ENCODE peak calls at places on chromosomes 3 and 15, in four cellular contexts. Y is right lobe of liver, H is fibroblast of lung, N is BJ. K is an unnamed sample. For H3K27me3, the result is how much of the 10 kb centered on the place peaks cover.

GRCh38 chr15:45249125-45249780 is 2.8 kb upstream of the SLC28A2 start:
- DNase-seq in N (no peak), H (no peak), Y (no peak), K (no peak)

GRCh38 chr15:71201471-71201870 is 86.2 kb downstream of the THSD4 start:
- DNase-seq in Y (no peak), N (no peak), H (peak), K (no peak)

GRCh38 chr15:100818927-100819326 is 60.7 kb upstream of the ALDH1A3 start:
- DNase-seq in H (peak), Y (no peak), N (peak), K (no peak)

GRCh38 chr3:62755285-62755684 is 119.9 kb downstream of the CADPS start:
- DNase-seq in N (no peak), Y (no peak), H (no peak), K (peak)

GRCh38 chr15:35746121-35746520 is 200.2 kb upstream of the DPH6 start:
- DNase-seq in H (no peak), Y (no peak), N (no peak), K (peak)

GRCh38 chr15:97995881-97996603 is 35.5 kb downstream of the ARRDC4 start:
- DNase-seq in Y (no peak), N (no peak), H (peak), K (peak)

GRCh38 chr3:148309390-148310035 is 388.2 kb upstream of the AGTR1 start:
- DNase-seq in Y (no peak), N (no peak), H (peak), K (peak)

GRCh38 chr15:101062063-101062462 is 142.9 kb downstream of the LRRK1 start:
- DNase-seq in H (no peak), N (no peak), Y (no peak), K (no peak)

GRCh38 chr3:182981038-182981380 is 671 bp upstream of the DCUN1D1 start:
- DNase-seq in Y (no peak), H (no peak), N (no peak), K (no peak)

GRCh38 chr15:79644091-79644490 is 212.0 kb downstream of the MINAR1 start:
- DNase-seq in N (peak), H (peak), Y (no peak), K (peak)

GRCh38 chr3:186427627-186428026 is 65.6 kb upstream of the DGKG start:
- DNase-seq in Y (no peak), H (peak), N (no peak), K (no peak)

GRCh38 chr3:86794336-86795065 is 196.4 kb downstream of the VGLL3 start:
- DNase-seq in H (peak), Y (no peak), N (no peak), K (no peak)

GRCh38 chr15:90564109-90564508 is 34.4 kb downstream of the CRTC3 start:
- DNase-seq in Y (no peak), N (no peak), H (no peak), K (no peak)

GRCh38 chr15:51861557-51862350 is 32.3 kb downstream of the TMOD3 start:
- DNase-seq in Y (no peak), H (no peak), N (no peak), K (peak)

GRCh38 chr3:74630602-74631001 is 16.1 kb upstream of the CNTN3 start:
- DNase-seq in Y (no peak), H (peak), N (no peak), K (peak)

GRCh38 chr3:148852271-148853000 is 12.7 kb upstream of the CPA3 start:
- DNase-seq in Y (no peak), N (no peak), H (peak), K (no peak)

GRCh38 chr15:50182233-50183013 is 427 bp downstream of the SLC27A2 start:
- DNase-seq in Y (no peak), H (peak), N (no peak), K (no peak)

GRCh38 chr3:14246414-14246813 is 67.8 kb downstream of the LSM3 start:
- DNase-seq in N (no peak), Y (no peak), H (no peak), K (no peak)

GRCh38 chr15:80850941-80851451 is 71.8 kb downstream of the CEMIP start:
- DNase-seq in Y (no peak), N (no peak), H (no peak), K (peak)

GRCh38 chr15:42836251-42836650 is 84.3 kb downstream of the TTBK2 start:
- DNase-seq in N (no peak), H (no peak), Y (no peak), K (no peak)

GRCh38 chr3:69309810-69310209 is 76.1 kb downstream of the FRMD4B start:
- DNase-seq in Y (no peak), H (peak), N (no peak), K (peak)

GRCh38 chr3:149239357-149239936 is 17.8 kb upstream of the CP start:
- DNase-seq in Y (no peak), H (no peak), N (no peak), K (no peak)

GRCh38 chr15:99729920-99730319 is 3.3 kb downstream of the LYSMD4 start:
- DNase-seq in Y (no peak), H (peak), N (no peak), K (peak)

GRCh38 chr3:187456268-187456667 is 88.1 kb downstream of the RTP4 start:
- DNase-seq in Y (no peak), N (no peak), H (no peak), K (no peak)

GRCh38 chr15:42385206-42385979 is 26.1 kb downstream of the CAPN3 start:
- DNase-seq in H (peak), N (no peak), Y (no peak), K (peak)

GRCh38 chr15:80615783-80616391 is 79.2 kb upstream of the ABHD17C start:
- DNase-seq in H (peak), N (peak), Y (peak), K (peak)

GRCh38 chr3:23999012-23999641 is 54.0 kb downstream of the NR1D2 start:
- DNase-seq in Y (peak), N (no peak), H (peak), K (peak)

GRCh38 chr3:126077754-126078153 is 6.2 kb downstream of the SLC41A3 start:
- DNase-seq in Y (no peak), H (no peak), N (no peak), K (no peak)

DNA sequence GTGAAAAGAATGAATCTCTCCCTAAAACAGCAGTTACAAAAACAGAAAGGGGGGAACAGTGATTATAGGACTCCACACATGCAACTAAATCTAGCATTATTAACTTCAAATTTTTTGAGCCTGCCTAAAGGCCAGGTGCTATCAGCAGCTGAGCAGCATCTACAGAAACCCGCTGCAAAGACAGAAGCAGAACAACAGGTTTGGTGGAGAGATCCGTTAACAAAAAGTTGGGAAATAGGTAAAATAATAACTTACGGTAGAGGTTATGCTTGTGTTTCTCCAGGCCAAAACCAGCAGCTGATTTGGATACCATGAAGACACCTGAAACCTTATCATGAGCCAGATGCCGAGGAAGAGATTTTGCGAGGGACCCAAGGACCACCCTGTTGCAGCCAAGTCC is 201.6 kb upstream of the UBE3A start:
- DNase-seq in N (no peak), H (no peak), Y (no peak), K (no peak)
- H3K27me3 ChIP-seq in N (under half), H (under half), Y (under half), K (under half)

GRCh38 chr15:61856295-61856694 is 204.0 kb downstream of the VPS13C start:
- DNase-seq in H (no peak), Y (no peak), N (no peak), K (no peak)
- TF ChIP-seq CTCF in H (no peak), Y (no peak), N (no peak), K (no peak)

GRCh38 chr15:63194291-63194681 is 4.9 kb downstream of the RAB8B start:
- DNase-seq in N (no peak), Y (no peak), H (no peak), K (no peak)

GRCh38 chr15:63189955-63190691 is 717 bp downstream of the RAB8B start:
- DNase-seq in N (no peak), H (no peak), Y (no peak), K (peak)

GRCh38 chr15:63192604-63193206 is 3.3 kb downstream of the RAB8B start:
- DNase-seq in Y (no peak), H (no peak), N (no peak), K (no peak)

GRCh38 chr15:63190993-63191392 is 1.6 kb downstream of the RAB8B start:
- DNase-seq in H (peak), N (no peak), Y (no peak), K (no peak)

DNA sequence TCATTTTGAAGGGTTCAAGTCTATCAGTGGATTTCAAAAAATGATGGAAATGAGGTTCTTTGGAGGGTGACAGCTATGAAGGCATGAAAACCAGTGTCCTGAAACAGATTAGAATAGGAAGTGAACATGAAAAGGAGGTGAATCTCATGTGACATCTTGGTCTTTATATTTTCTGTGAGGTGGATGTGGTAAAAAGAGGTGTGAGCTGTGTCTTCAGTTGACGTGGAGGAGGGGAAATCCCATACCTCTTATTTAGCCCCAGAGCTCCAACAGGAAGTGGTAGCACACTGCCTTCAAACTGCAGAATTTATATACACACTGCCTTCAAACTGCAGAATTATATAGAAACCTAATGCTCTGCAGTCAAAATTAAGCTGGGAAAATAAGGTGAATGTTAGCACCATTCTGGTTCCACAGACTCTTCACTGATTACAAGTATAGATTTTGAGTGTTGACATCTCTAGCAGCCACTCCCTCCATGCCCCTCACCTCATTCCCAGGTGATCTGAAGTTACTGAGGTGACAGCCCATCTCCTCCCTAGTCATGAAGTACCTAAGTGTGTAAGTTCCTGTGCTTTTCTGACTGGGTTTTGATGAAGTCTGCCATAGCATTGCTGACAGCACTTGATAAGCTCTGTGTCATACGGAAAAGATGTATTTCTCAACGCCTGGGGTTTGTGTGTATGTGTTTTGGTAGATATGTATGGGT is 2.6 kb downstream of the RAB8B start:
- DNase-seq in Y (no peak), N (no peak), H (no peak), K (no peak)
- H3K4me3 ChIP-seq in Y (no peak), N (no peak), H (peak), K (no peak)

DNA sequence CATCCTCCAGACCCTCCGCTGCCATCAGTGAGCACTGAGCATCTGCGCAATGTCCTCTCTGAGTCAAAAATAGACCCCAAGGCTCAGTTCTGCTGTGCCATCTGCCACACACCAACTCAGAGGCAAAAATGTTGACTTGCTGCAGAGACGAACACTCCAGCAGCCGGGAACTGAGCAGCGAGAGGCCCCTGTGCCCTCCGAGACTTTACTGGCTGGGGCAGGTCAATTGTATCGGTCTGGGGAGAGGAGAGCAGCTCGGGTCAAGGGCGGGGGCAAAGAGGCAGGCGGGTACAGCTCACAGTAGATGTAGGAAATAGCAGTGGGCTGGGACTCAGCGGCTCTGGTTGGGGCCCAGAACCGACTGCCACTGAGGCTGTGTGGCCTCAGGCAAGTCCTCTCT is 41.5 kb upstream of the ATP2B2 start:
- DNase-seq in Y (peak), H (no peak), N (no peak), K (no peak)
- H3K27me3 ChIP-seq in Y (under half), H (under half), N (under half), K (under half)

GRCh38 chr3:36992806-36993325 is at the start of gene EPM2AIP1:
- DNase-seq in Y (peak), H (no peak), N (no peak), K (no peak)
- TF ChIP-seq CTCF in Y (peak), H (no peak), N (peak), K (peak)

DNA sequence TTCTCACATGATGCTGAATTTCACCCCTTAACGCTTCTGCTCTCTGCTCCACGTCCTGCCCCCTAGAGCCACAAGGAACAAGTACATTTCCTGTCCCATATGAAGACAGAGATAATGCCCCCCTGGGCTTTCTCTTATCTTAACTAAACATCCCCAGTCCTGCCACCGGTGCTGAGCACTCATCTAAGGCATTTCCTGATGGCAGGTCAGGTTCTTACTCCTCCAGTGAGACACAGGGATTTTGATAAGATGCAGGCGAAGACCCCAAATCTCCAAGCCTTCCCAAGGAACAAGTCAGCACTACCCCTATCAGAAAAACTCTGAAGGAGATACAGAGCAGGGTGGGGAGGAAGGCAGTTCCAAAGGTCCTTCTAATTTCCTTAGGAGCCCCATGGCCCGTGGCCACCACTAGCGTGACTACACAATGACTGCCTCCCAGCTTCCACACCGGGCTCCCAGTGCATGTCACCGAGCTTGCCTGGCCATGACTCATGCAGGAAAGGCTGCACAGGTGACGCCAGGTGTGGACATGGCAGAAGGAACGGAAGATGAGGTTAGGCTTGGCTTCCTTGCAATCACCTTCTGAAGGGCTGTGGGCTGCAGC is 152.9 kb downstream of the XXYLT1 start:
- DNase-seq in Y (no peak), N (no peak), H (no peak), K (peak)
- H3K4me3 ChIP-seq in Y (no peak), N (no peak), H (no peak), K (no peak)

DNA sequence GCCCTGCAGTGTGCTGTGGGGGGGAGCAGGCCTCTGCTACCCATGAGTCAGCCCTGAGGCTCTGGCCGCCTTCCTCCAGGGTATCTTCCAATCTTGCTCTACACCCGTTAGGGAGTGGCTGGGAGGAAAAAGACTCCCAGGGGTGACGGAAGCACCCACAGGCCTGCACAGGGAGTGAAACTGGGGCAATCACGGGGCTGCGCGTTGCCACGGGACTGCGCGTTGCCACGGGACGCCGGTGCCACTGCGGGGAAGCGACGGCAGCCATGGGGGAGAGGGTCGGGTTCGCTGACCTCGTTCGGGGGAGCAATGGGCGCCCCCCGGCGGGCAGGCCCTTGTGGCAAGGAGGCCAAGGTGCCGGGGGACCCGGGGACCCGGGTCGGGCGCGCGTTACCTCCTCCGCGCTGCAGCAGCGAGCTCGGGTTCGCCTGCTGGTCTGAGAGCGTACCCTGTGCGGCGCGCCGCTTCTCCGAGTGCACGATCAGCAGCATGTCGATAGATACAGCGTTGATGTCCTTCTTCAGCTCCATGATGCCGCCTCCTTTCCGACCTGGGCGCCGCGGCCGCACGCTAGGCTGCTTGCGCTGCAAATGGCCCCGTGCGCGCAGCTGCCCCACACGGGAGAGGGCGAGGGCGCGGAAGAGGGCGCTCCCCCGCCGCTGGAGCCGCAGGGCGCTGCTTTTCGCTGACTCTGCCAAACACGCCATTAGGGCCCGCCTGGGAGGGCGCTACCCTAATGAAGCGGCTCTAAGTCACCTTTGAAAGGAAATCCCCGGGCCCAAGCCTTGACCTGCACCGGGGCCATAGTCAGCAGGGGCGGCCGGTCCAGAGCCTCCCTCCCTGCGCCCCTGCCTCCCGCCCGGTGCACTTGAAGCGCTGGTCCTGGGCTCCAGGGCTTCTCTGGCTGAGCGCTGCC is at the start of gene KY:
- DNase-seq in Y (no peak), N (no peak), H (peak), K (peak)
- H3K27me3 ChIP-seq in Y (under half), N (under half), H (under half), K (under half)

GRCh38 chr3:152937234-152937633 is 102.3 kb downstream of the P2RY1 start:
- DNase-seq in N (no peak), H (peak), Y (no peak), K (no peak)
- TF ChIP-seq CTCF in N (no peak), H (peak), Y (no peak), K (no peak)

GRCh38 chr3:9428411-9428810 is 31.0 kb downstream of the SETD5 start:
- DNase-seq in H (no peak), Y (no peak), N (no peak), K (no peak)

GRCh38 chr3:9420850-9421549 is 23.6 kb downstream of the SETD5 start:
- DNase-seq in Y (no peak), H (peak), N (no peak), K (peak)

GRCh38 chr3:9422712-9423424 is 25.5 kb downstream of the SETD5 start:
- DNase-seq in Y (peak), N (peak), H (peak), K (peak)
- H3K4me3 ChIP-seq in Y (no peak), N (peak), H (peak), K (no peak)

K was measured in bronchial epithelial cell.